ENCODE peak calls at places on chromosomes 1 and 21, in seven cellular contexts. One of them, this sample, is unnamed.

GRCh38 chr1:59596432-59596831 is 218.3 kb upstream of the HOOK1 start:
- DNase-seq in HepG2: no peak
- DNase-seq in GM12878: no peak
- DNase-seq in H1: no peak
- DNase-seq in SK-N-SH: no peak
- DNase-seq in HCT116: no peak
- DNase-seq in K562: no peak
- DNase-seq in this sample: no peak

GRCh38 chr21:44455524-44456206 is 355 bp downstream of the LRRC3 start:
- DNase-seq in HepG2: no peak
- DNase-seq in GM12878: no peak
- DNase-seq in H1: peak; percentile 69
- DNase-seq in SK-N-SH: peak; percentile 82
- DNase-seq in HCT116: no peak
- DNase-seq in K562: no peak
- DNase-seq in this sample: no peak

GRCh38 chr1:189607477-189608096 is 870.1 kb downstream of the BRINP3 start:
- DNase-seq in HepG2: no peak
- DNase-seq in GM12878: no peak
- DNase-seq in H1: no peak
- DNase-seq in SK-N-SH: no peak
- DNase-seq in HCT116: no peak
- DNase-seq in K562: no peak
- DNase-seq in this sample: no peak

GRCh38 chr1:172143384-172144025 is 277.0 kb upstream of the C1orf105 start:
- DNase-seq in HepG2: no peak
- DNase-seq in GM12878: no peak
- DNase-seq in H1: no peak
- DNase-seq in SK-N-SH: no peak
- DNase-seq in HCT116: no peak
- DNase-seq in K562: no peak
- DNase-seq in this sample: no peak

GRCh38 chr1:97693601-97694000 is 227.2 kb downstream of the DPYD start:
- DNase-seq in HepG2: no peak
- DNase-seq in GM12878: no peak
- DNase-seq in H1: no peak
- DNase-seq in SK-N-SH: no peak
- DNase-seq in HCT116: no peak
- DNase-seq in K562: no peak
- DNase-seq in this sample: no peak

GRCh38 chr1:100683448-100684349 is 35.8 kb upstream of the VCAM1 start:
- DNase-seq in HepG2: no peak
- DNase-seq in GM12878: peak; percentile 16
- DNase-seq in H1: no peak
- DNase-seq in SK-N-SH: no peak
- DNase-seq in HCT116: no peak
- DNase-seq in K562: no peak
- DNase-seq in this sample: no peak

GRCh38 chr1:39122056-39122455 is 82.4 kb upstream of the MACF1 start:
- DNase-seq in HepG2: no peak
- DNase-seq in GM12878: no peak
- DNase-seq in H1: no peak
- DNase-seq in SK-N-SH: no peak
- DNase-seq in HCT116: no peak
- DNase-seq in K562: no peak
- DNase-seq in this sample: no peak

GRCh38 chr1:176693697-176694329 is 230.8 kb downstream of the PAPPA2 start:
- DNase-seq in HepG2: no peak
- DNase-seq in GM12878: no peak
- DNase-seq in H1: no peak
- DNase-seq in SK-N-SH: no peak
- DNase-seq in HCT116: no peak
- DNase-seq in K562: no peak
- DNase-seq in this sample: no peak

GRCh38 chr1:168821434-168821833 is 92.4 kb upstream of the DPT start:
- DNase-seq in HepG2: no peak
- DNase-seq in GM12878: no peak
- DNase-seq in H1: no peak
- DNase-seq in SK-N-SH: no peak
- DNase-seq in HCT116: no peak
- DNase-seq in K562: no peak
- DNase-seq in this sample: no peak

GRCh38 chr1:197471248-197472035 is 203.4 kb downstream of the CRB1 start:
- DNase-seq in HepG2: no peak
- DNase-seq in GM12878: no peak
- DNase-seq in H1: no peak
- DNase-seq in SK-N-SH: peak; percentile 27
- DNase-seq in HCT116: no peak
- DNase-seq in K562: no peak
- DNase-seq in this sample: no peak

GRCh38 chr1:113390871-113391642 is 742 bp downstream of the MAGI3 start:
- DNase-seq in HepG2: no peak
- DNase-seq in GM12878: no peak
- DNase-seq in H1: peak; percentile 77
- DNase-seq in SK-N-SH: peak; percentile 40
- DNase-seq in HCT116: no peak
- DNase-seq in K562: peak; percentile 45
- DNase-seq in this sample: no peak

GRCh38 chr1:43311521-43311920 is 10.7 kb downstream of the TIE1 start:
- DNase-seq in HepG2: no peak
- DNase-seq in GM12878: no peak
- DNase-seq in H1: no peak
- DNase-seq in SK-N-SH: no peak
- DNase-seq in HCT116: no peak
- DNase-seq in K562: no peak
- DNase-seq in this sample: no peak

GRCh38 chr1:173894189-173894588 is 22.9 kb downstream of the SERPINC1 start:
- DNase-seq in HepG2: no peak
- DNase-seq in GM12878: no peak
- DNase-seq in H1: no peak
- DNase-seq in SK-N-SH: no peak
- DNase-seq in HCT116: no peak
- DNase-seq in K562: no peak
- DNase-seq in this sample: no peak

GRCh38 chr21:38244885-38245869 is 11.6 kb upstream of the KCNJ15 start:
- DNase-seq in HepG2: no peak
- DNase-seq in GM12878: peak; percentile 59
- DNase-seq in H1: no peak
- DNase-seq in SK-N-SH: no peak
- DNase-seq in HCT116: no peak
- DNase-seq in K562: no peak
- DNase-seq in this sample: no peak

GRCh38 chr1:10698726-10699469 is 97.5 kb downstream of the CASZ1 start:
- DNase-seq in HepG2: no peak
- DNase-seq in GM12878: no peak
- DNase-seq in H1: no peak
- DNase-seq in SK-N-SH: no peak
- DNase-seq in HCT116: no peak
- DNase-seq in K562: no peak
- DNase-seq in this sample: no peak

GRCh38 chr1:44740179-44740617 is 561 bp downstream of the KIF2C start:
- DNase-seq in HepG2: no peak
- DNase-seq in GM12878: no peak
- DNase-seq in H1: no peak
- DNase-seq in SK-N-SH: no peak
- DNase-seq in HCT116: no peak
- DNase-seq in K562: no peak
- DNase-seq in this sample: no peak

GRCh38 chr1:28338897-28339296 is 10.1 kb downstream of the MED18 start:
- DNase-seq in HepG2: no peak
- DNase-seq in GM12878: no peak
- DNase-seq in H1: no peak
- DNase-seq in SK-N-SH: no peak
- DNase-seq in HCT116: no peak
- DNase-seq in K562: no peak
- DNase-seq in this sample: no peak

GRCh38 chr1:198823626-198824025 is 184.8 kb downstream of the PTPRC start:
- DNase-seq in HepG2: no peak
- DNase-seq in GM12878: no peak
- DNase-seq in H1: no peak
- DNase-seq in SK-N-SH: no peak
- DNase-seq in HCT116: no peak
- DNase-seq in K562: no peak
- DNase-seq in this sample: no peak

GRCh38 chr1:206560021-206560716 is 52.1 kb downstream of the EIF2D start:
- DNase-seq in HepG2: no peak
- DNase-seq in GM12878: no peak
- DNase-seq in H1: no peak
- DNase-seq in SK-N-SH: no peak
- DNase-seq in HCT116: no peak
- DNase-seq in K562: no peak
- DNase-seq in this sample: no peak

GRCh38 chr1:14242145-14242544 is 356.3 kb upstream of the KAZN start:
- DNase-seq in HepG2: no peak
- DNase-seq in GM12878: no peak
- DNase-seq in H1: no peak
- DNase-seq in SK-N-SH: no peak
- DNase-seq in HCT116: no peak
- DNase-seq in K562: no peak
- DNase-seq in this sample: no peak

GRCh38 chr1:61076728-61077675 is 5.4 kb upstream of the NFIA start:
- DNase-seq in HepG2: peak; percentile 94
- DNase-seq in GM12878: peak; percentile 24
- DNase-seq in H1: peak; percentile 87
- DNase-seq in SK-N-SH: peak; percentile 88
- DNase-seq in HCT116: peak; percentile 82
- DNase-seq in K562: peak; percentile 86
- DNase-seq in this sample: peak; percentile 39

GRCh38 chr1:53339736-53340385 is 12.0 kb upstream of the LRP8 start:
- DNase-seq in HepG2: no peak
- DNase-seq in GM12878: no peak
- DNase-seq in H1: peak; percentile 35
- DNase-seq in SK-N-SH: no peak
- DNase-seq in HCT116: no peak
- DNase-seq in K562: no peak
- DNase-seq in this sample: no peak

GRCh38 chr1:197948926-197949899 is 32.0 kb downstream of the LHX9 start:
- DNase-seq in HepG2: no peak
- DNase-seq in GM12878: no peak
- DNase-seq in H1: no peak
- DNase-seq in SK-N-SH: no peak
- DNase-seq in HCT116: no peak
- DNase-seq in K562: no peak
- DNase-seq in this sample: no peak

GRCh38 chr1:17878837-17879236 is 123.7 kb downstream of the ACTL8 start:
- DNase-seq in HepG2: no peak
- DNase-seq in GM12878: no peak
- DNase-seq in H1: no peak
- DNase-seq in SK-N-SH: peak; percentile 67
- DNase-seq in HCT116: no peak
- DNase-seq in K562: no peak
- DNase-seq in this sample: no peak

GRCh38 chr1:22132517-22133235 is 10.2 kb downstream of the WNT4 start:
- DNase-seq in HepG2: no peak
- DNase-seq in GM12878: no peak
- DNase-seq in H1: no peak
- DNase-seq in SK-N-SH: no peak
- DNase-seq in HCT116: no peak
- DNase-seq in K562: no peak
- DNase-seq in this sample: no peak

GRCh38 chr1:22131062-22131461 is 11.8 kb downstream of the WNT4 start:
- DNase-seq in HepG2: no peak
- DNase-seq in GM12878: no peak
- DNase-seq in H1: no peak
- DNase-seq in SK-N-SH: no peak
- DNase-seq in HCT116: no peak
- DNase-seq in K562: no peak
- DNase-seq in this sample: no peak

GRCh38 chr1:22133928-22134324 is 9.0 kb downstream of the WNT4 start:
- DNase-seq in HepG2: no peak
- DNase-seq in GM12878: no peak
- DNase-seq in H1: no peak
- DNase-seq in SK-N-SH: no peak
- DNase-seq in HCT116: no peak
- DNase-seq in K562: no peak
- DNase-seq in this sample: no peak

GRCh38 chr1:22133247-22133927 is 9.5 kb downstream of the WNT4 start:
- DNase-seq in HepG2: no peak
- DNase-seq in GM12878: no peak
- DNase-seq in H1: peak; percentile 57
- DNase-seq in SK-N-SH: no peak
- DNase-seq in HCT116: no peak
- DNase-seq in K562: no peak
- DNase-seq in this sample: no peak

DNA sequence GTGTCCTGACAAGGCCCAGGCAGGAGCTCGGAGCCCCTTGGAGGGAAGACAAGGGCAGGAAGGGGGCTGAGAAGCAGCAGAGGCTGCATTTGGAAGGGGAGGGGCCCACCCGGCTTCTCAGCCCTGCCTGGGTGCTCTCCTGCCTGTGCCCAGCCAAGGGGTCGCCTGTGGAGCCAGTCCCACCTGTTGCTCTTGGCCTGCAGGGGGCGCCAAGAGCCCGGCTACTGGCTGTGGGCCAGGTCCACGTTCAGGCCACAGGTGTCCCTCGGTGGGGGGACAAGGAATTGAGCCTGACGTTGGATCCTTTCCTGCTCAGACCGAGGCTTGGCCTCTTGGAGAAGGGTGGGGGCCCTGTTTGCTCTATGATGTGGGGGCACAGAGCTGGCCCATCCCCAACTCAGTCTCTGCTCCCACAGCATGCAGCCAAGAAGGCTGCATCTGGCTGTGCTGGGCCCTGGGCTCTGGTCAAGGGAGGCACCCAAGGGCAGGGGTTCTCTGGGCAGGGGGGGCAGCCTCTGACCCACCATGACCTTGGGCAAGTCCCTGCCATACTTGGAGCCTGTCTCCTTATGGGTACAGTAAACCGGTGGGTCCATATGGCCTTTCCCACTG is 10.9 kb downstream of the WNT4 start:
- DNase-seq in HepG2: peak; percentile 30
- DNase-seq in GM12878: no peak
- DNase-seq in H1: peak; percentile 91
- DNase-seq in SK-N-SH: peak; percentile 92
- DNase-seq in HCT116: peak; percentile 23
- DNase-seq in K562: peak; percentile 92
- DNase-seq in this sample: no peak
- TF ChIP-seq SIN3A in HepG2: no peak
- TF ChIP-seq SIN3A in GM12878: no peak
- TF ChIP-seq SIN3A in H1: peak; percentile 28
- TF ChIP-seq SIN3A in SK-N-SH: no peak
- TF ChIP-seq SIN3A in HCT116: no peak
- TF ChIP-seq SIN3A in K562: no peak
- TF ChIP-seq SIN3A in this sample: no peak

GRCh38 chr1:4778056-4778455 is 123.6 kb downstream of the AJAP1 start:
- DNase-seq in HepG2: no peak
- DNase-seq in GM12878: no peak
- DNase-seq in H1: peak; percentile 58
- DNase-seq in SK-N-SH: peak; percentile 69
- DNase-seq in HCT116: no peak
- DNase-seq in K562: peak; percentile 33
- DNase-seq in this sample: peak; percentile 2
- TF ChIP-seq SIN3A in HepG2: no peak
- TF ChIP-seq SIN3A in GM12878: no peak
- TF ChIP-seq SIN3A in H1: no peak
- TF ChIP-seq SIN3A in SK-N-SH: no peak
- TF ChIP-seq SIN3A in HCT116: no peak
- TF ChIP-seq SIN3A in K562: no peak
- TF ChIP-seq SIN3A in this sample: no peak

GRCh38 chr1:87897486-87897885 is 568.8 kb downstream of the LMO4 start:
- DNase-seq in HepG2: no peak
- DNase-seq in GM12878: no peak
- DNase-seq in H1: no peak
- DNase-seq in SK-N-SH: no peak
- DNase-seq in HCT116: no peak
- DNase-seq in K562: no peak
- DNase-seq in this sample: no peak
- TF ChIP-seq SIN3A in HepG2: no peak
- TF ChIP-seq SIN3A in GM12878: no peak
- TF ChIP-seq SIN3A in H1: no peak
- TF ChIP-seq SIN3A in SK-N-SH: no peak
- TF ChIP-seq SIN3A in HCT116: no peak
- TF ChIP-seq SIN3A in K562: no peak
- TF ChIP-seq SIN3A in this sample: no peak

GRCh38 chr1:154497026-154497806 is 4.8 kb upstream of the TDRD10 start:
- DNase-seq in HepG2: no peak
- DNase-seq in GM12878: peak; percentile 32
- DNase-seq in H1: no peak
- DNase-seq in SK-N-SH: peak; percentile 21
- DNase-seq in HCT116: no peak
- DNase-seq in K562: peak; percentile 75
- DNase-seq in this sample: no peak
- TF ChIP-seq SIN3A in HepG2: no peak
- TF ChIP-seq SIN3A in GM12878: no peak
- TF ChIP-seq SIN3A in H1: no peak
- TF ChIP-seq SIN3A in SK-N-SH: no peak
- TF ChIP-seq SIN3A in HCT116: no peak
- TF ChIP-seq SIN3A in K562: no peak
- TF ChIP-seq SIN3A in this sample: no peak